ENCODE peak calls at places on chromosomes 2 and 18, in eight cellular contexts. C is stromal cell of bone marrow, V is EL, L is AG08395, K is memory B cell, G is kidney epithelial cell, R is thyroid gland, P is retina. A is an unnamed sample.

GRCh38 chr18:31291688-31292087 is 26.3 kb upstream of the DSG1 start:
- DNase-seq in C (no peak), L (no peak), R (no peak), V (no peak), G (no peak), P (no peak), K (no peak), A (no peak)

GRCh38 chr2:206993964-206994363 is 54.6 kb downstream of the CPO start:
- DNase-seq in V (peak), R (peak), G (no peak), C (no peak), K (no peak), L (no peak), P (no peak), A (no peak)

GRCh38 chr2:173062806-173063205 is 12.8 kb upstream of the MAP3K20 start:
- DNase-seq in V (no peak), P (no peak), L (no peak), K (no peak), G (no peak), R (no peak), C (no peak), A (no peak)

GRCh38 chr18:57519668-57520424 is 66.7 kb downstream of the FECH start:
- DNase-seq in L (no peak), G (no peak), P (no peak), R (no peak), K (no peak), C (no peak), V (no peak), A (no peak)

GRCh38 chr2:25431604-25432003 is 89.9 kb upstream of the DNMT3A start:
- DNase-seq in V (no peak), L (no peak), K (no peak), G (no peak), C (no peak), R (no peak), P (no peak), A (no peak)

GRCh38 chr2:233857511-233858118 is 3.3 kb upstream of the HJURP start:
- DNase-seq in R (no peak), G (no peak), V (peak), K (peak), L (no peak), P (no peak), C (no peak), A (no peak)

GRCh38 chr2:190627881-190628412 is 20.9 kb upstream of the NAB1 start:
- DNase-seq in G (no peak), C (no peak), V (peak), P (peak), R (peak), K (no peak), L (peak), A (peak)

GRCh38 chr18:50268022-50268747 is 1.9 kb upstream of the CFAP53 start:
- DNase-seq in R (peak), V (peak), G (no peak), P (peak), L (peak), C (peak), K (peak), A (peak)

GRCh38 chr2:86037795-86038192 is 67.9 kb downstream of the POLR1A start:
- DNase-seq in V (no peak), K (no peak), C (no peak), P (no peak), G (no peak), R (peak), L (no peak), A (no peak)

GRCh38 chr18:79422022-79422782 is 26.5 kb downstream of the NFATC1 start:
- DNase-seq in V (no peak), L (peak), K (no peak), G (no peak), R (no peak), C (no peak), P (no peak), A (peak)

GRCh38 chr18:70411886-70412443 is 123.1 kb downstream of the SOCS6 start:
- DNase-seq in G (no peak), L (no peak), V (no peak), R (no peak), P (no peak), C (no peak), K (no peak), A (no peak)

GRCh38 chr18:46578987-46579386 is 78.0 kb downstream of the LOXHD1 start:
- DNase-seq in K (no peak), C (no peak), G (no peak), V (no peak), L (no peak), R (no peak), P (no peak), A (no peak)

GRCh38 chr18:35386600-35387366 is 9.6 kb upstream of the ZNF396 start:
- DNase-seq in V (peak), K (peak), C (peak), L (peak), P (peak), R (peak), G (peak), A (peak)

GRCh38 chr2:160970052-160970846 is 190.0 kb upstream of the TANK start:
- DNase-seq in K (no peak), R (peak), G (peak), L (peak), V (peak), C (peak), P (peak), A (peak)

GRCh38 chr2:184646177-184646576 is 47.8 kb downstream of the ZNF804A start:
- DNase-seq in P (no peak), K (no peak), L (no peak), C (no peak), V (peak), R (peak), G (peak), A (no peak)

GRCh38 chr18:50614838-50615237 is 55.0 kb downstream of the MAPK4 start:
- DNase-seq in P (no peak), L (no peak), G (no peak), V (no peak), K (no peak), C (peak), R (peak), A (no peak)

GRCh38 chr2:20050712-20051517 is 513 bp downstream of the LAPTM4A start:
- DNase-seq in L (peak), R (peak), C (peak), V (peak), K (peak), G (no peak), P (peak), A (peak)

GRCh38 chr2:135997380-135997779 is 12.0 kb upstream of the DARS1 start:
- DNase-seq in G (no peak), K (peak), R (peak), P (peak), L (no peak), C (no peak), V (no peak), A (peak)

GRCh38 chr18:51401912-51402311 is 204.4 kb upstream of the MEX3C start:
- DNase-seq in G (no peak), L (no peak), C (no peak), V (no peak), K (no peak), R (no peak), P (no peak), A (no peak)

GRCh38 chr2:83650897-83651296 is 808.2 kb downstream of the SUCLG1 start:
- DNase-seq in L (peak), R (no peak), G (no peak), P (no peak), V (peak), C (peak), K (no peak), A (no peak)

GRCh38 chr2:9809064-9809356 is 34.3 kb upstream of the TAF1B start:
- DNase-seq in L (no peak), R (peak), G (no peak), P (no peak), K (no peak), V (no peak), C (no peak), A (no peak)

GRCh38 chr2:232937278-232937906 is 67.3 kb downstream of the SNORC start:
- DNase-seq in L (peak), K (no peak), G (peak), R (no peak), P (no peak), C (peak), V (peak), A (no peak)

GRCh38 chr18:58209326-58209725 is 165.3 kb downstream of the NEDD4L start:
- DNase-seq in V (peak), C (no peak), P (no peak), K (no peak), L (no peak), G (no peak), R (no peak), A (no peak)

GRCh38 chr2:175815537-175815936 is 186.5 kb downstream of the LNPK start:
- DNase-seq in P (no peak), C (peak), K (no peak), R (no peak), G (no peak), V (peak), L (peak), A (no peak)

GRCh38 chr2:109467701-109468100 is 146.1 kb downstream of the SEPTIN10 start:
- DNase-seq in K (no peak), C (no peak), L (no peak), G (no peak), R (no peak), P (no peak), V (no peak), A (no peak)

GRCh38 chr2:48952614-48953013 is 197.1 kb upstream of the LHCGR start:
- DNase-seq in L (no peak), P (no peak), C (no peak), R (no peak), G (no peak), V (no peak), K (no peak), A (no peak)

GRCh38 chr2:104860141-104860790 is 6.4 kb downstream of the POU3F3 start:
- DNase-seq in R (no peak), V (no peak), L (no peak), G (no peak), P (peak), C (no peak), K (no peak), A (no peak)

GRCh38 chr18:47206945-47207637 is 30.9 kb upstream of the IER3IP1 start:
- DNase-seq in K (no peak), C (no peak), R (no peak), P (peak), G (no peak), V (no peak), L (no peak), A (no peak)

GRCh38 chr2:235458839-235459273 is 35.0 kb upstream of the AGAP1 start:
- DNase-seq in C (no peak), P (no peak), R (peak), L (no peak), G (peak), K (no peak), V (peak), A (no peak)

GRCh38 chr2:59584958-59585357 is 968.5 kb downstream of the BCL11A start:
- DNase-seq in G (no peak), L (no peak), V (no peak), P (no peak), R (peak), K (no peak), C (no peak), A (no peak)

GRCh38 chr2:235533203-235533602 is 39.4 kb downstream of the AGAP1 start:
- DNase-seq in C (no peak), V (peak), K (no peak), G (no peak), P (no peak), R (no peak), L (no peak), A (no peak)

GRCh38 chr2:85653996-85654395 is 14.0 kb downstream of the SFTPB start:
- DNase-seq in R (no peak), C (no peak), K (no peak), P (no peak), L (no peak), V (no peak), G (no peak), A (no peak)

GRCh38 chr2:8222979-8223730 is 458.7 kb upstream of the ID2 start:
- DNase-seq in C (no peak), L (no peak), G (no peak), V (no peak), K (no peak), R (no peak), P (no peak), A (no peak)

GRCh38 chr2:145835665-145836064 is 1315.7 kb upstream of the ZEB2 start:
- DNase-seq in L (no peak), V (no peak), K (no peak), C (no peak), G (no peak), R (no peak), P (no peak), A (no peak)

GRCh38 chr18:79394438-79395307 is 1.1 kb upstream of the NFATC1 start:
- DNase-seq in L (peak), K (peak), R (no peak), V (peak), G (no peak), C (peak), P (peak), A (peak)

GRCh38 chr2:220165401-220165800 is 538.0 kb downstream of the SLC4A3 start:
- DNase-seq in G (no peak), R (peak), K (no peak), V (no peak), P (no peak), L (no peak), C (no peak), A (no peak)

GRCh38 chr2:32355976-32356734 is 668 bp upstream of the BIRC6 start:
- DNase-seq in G (peak), P (no peak), K (no peak), V (no peak), C (no peak), L (no peak), R (no peak), A (no peak)

GRCh38 chr2:235605999-235606715 is 112.3 kb downstream of the AGAP1 start:
- DNase-seq in K (no peak), G (no peak), C (peak), P (no peak), R (no peak), L (peak), V (peak), A (no peak)

GRCh38 chr2:171225302-171225980 is 64.7 kb upstream of the TLK1 start:
- DNase-seq in G (peak), V (peak), C (peak), R (no peak), P (no peak), L (peak), K (no peak), A (no peak)

A was measured in GM13976.